ENCODE peak calls at places on chromosome 17, in four cellular contexts. One of them, this sample, is unnamed.

GRCh38 chr17:66451188-66452149 is 149.1 kb downstream of the PRKCA start:
- DNase-seq in effector memory CD4-positive, alpha-beta T cell: no peak
- DNase-seq in fibroblast of lung: no peak
- DNase-seq in IMR-90: no peak
- DNase-seq in this sample: no peak

GRCh38 chr17:28407974-28408306 is 1.9 kb upstream of the SLC46A1 start:
- DNase-seq in fibroblast of lung: no peak
- DNase-seq in effector memory CD4-positive, alpha-beta T cell: no peak
- DNase-seq in IMR-90: no peak
- DNase-seq in this sample: no peak

GRCh38 chr17:48542956-48543853 is 1.7 kb downstream of the HOXB2 start:
- DNase-seq in IMR-90: peak; percentile 67
- DNase-seq in effector memory CD4-positive, alpha-beta T cell: peak; percentile 42
- DNase-seq in fibroblast of lung: no peak
- DNase-seq in this sample: peak; percentile 62

GRCh38 chr17:48631693-48632578 is 5.8 kb upstream of the HOXB9 start:
- DNase-seq in effector memory CD4-positive, alpha-beta T cell: no peak
- DNase-seq in IMR-90: no peak
- DNase-seq in fibroblast of lung: no peak
- DNase-seq in this sample: no peak

GRCh38 chr17:27996157-27997043 is 46.1 kb upstream of the NLK start:
- DNase-seq in fibroblast of lung: no peak
- DNase-seq in IMR-90: no peak
- DNase-seq in effector memory CD4-positive, alpha-beta T cell: no peak
- DNase-seq in this sample: no peak

GRCh38 chr17:65229596-65229995 is 92.4 kb downstream of the RGS9 start:
- DNase-seq in fibroblast of lung: no peak
- DNase-seq in IMR-90: no peak
- DNase-seq in effector memory CD4-positive, alpha-beta T cell: no peak
- DNase-seq in this sample: no peak

GRCh38 chr17:67779098-67779672 is 46.1 kb upstream of the BPTF start:
- DNase-seq in IMR-90: peak; percentile 61
- DNase-seq in effector memory CD4-positive, alpha-beta T cell: peak; percentile 11
- DNase-seq in fibroblast of lung: peak; percentile 61
- DNase-seq in this sample: peak; percentile 21

GRCh38 chr17:4485676-4486646 is 12.7 kb upstream of the SPNS2 start:
- DNase-seq in fibroblast of lung: no peak
- DNase-seq in IMR-90: no peak
- DNase-seq in effector memory CD4-positive, alpha-beta T cell: no peak
- DNase-seq in this sample: no peak

GRCh38 chr17:55067697-55068439 is 99.3 kb downstream of the STXBP4 start:
- DNase-seq in IMR-90: peak; percentile 50
- DNase-seq in effector memory CD4-positive, alpha-beta T cell: no peak
- DNase-seq in fibroblast of lung: peak; percentile 51
- DNase-seq in this sample: no peak

DNA sequence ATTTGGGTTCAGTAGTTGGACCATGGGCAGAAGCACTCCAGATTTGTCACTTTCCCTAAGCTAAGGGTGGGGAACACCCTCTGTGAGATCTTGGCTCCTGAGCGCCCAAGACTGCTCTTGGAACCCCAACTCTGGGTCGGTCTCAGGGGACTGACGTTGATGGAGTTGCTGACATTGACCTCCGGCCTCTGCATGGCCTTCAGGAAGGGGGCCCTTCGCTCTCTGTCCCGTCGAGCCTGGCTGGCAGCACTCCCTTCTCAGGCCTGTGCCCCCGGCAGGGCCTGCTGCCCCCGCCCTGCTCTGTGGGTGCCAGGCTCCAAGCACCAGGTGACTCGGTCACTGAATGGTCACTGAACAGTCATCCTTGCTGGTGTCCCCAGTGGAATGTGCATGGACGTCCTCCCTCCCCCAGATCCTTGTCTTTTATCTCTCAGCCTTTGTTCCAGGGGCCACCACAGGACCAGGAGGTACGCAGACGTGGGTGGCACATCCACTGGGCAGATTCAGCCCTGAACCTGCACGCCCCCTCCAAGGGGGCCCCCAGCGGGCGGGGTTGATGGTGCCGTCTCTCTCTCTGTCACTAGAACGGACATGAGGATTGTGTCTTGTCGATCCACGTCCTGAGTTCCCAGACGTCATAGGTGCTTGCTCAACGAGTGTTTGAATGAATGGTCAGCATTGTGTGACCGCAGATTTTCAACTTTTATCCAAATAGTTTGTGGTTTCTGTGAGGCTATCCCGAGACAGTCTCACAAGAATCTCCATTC is 314.5 kb downstream of the SEC14L1 start:
- DNase-seq in IMR-90: peak; percentile 96
- DNase-seq in fibroblast of lung: peak; percentile 99
- DNase-seq in effector memory CD4-positive, alpha-beta T cell: no peak
- DNase-seq in this sample: no peak
- H3K4me3 ChIP-seq in IMR-90: no peak overlapping the region
- H3K4me3 ChIP-seq in fibroblast of lung: no peak overlapping the region
- H3K4me3 ChIP-seq in effector memory CD4-positive, alpha-beta T cell: peak overlapping the region; percentile 91
- H3K4me3 ChIP-seq in this sample: no peak overlapping the region

GRCh38 chr17:40515011-40515410 is 13.6 kb upstream of the TNS4 start:
- DNase-seq in IMR-90: no peak
- DNase-seq in effector memory CD4-positive, alpha-beta T cell: no peak
- DNase-seq in fibroblast of lung: no peak
- DNase-seq in this sample: no peak
- H3K4me1 ChIP-seq in IMR-90: peaks cover 32% of the 10 kb centered on the region
- H3K4me1 ChIP-seq in effector memory CD4-positive, alpha-beta T cell: peaks cover 48% of the 10 kb centered on the region
- H3K4me1 ChIP-seq in fibroblast of lung: peaks cover 20% of the 10 kb centered on the region
- H3K4me1 ChIP-seq in this sample: peaks cover 20% of the 10 kb centered on the region

GRCh38 chr17:41691031-41691777 is 2.5 kb downstream of the EIF1 start:
- DNase-seq in IMR-90: peak; percentile 2
- DNase-seq in fibroblast of lung: no peak
- DNase-seq in effector memory CD4-positive, alpha-beta T cell: no peak
- DNase-seq in this sample: no peak
- H3K27ac ChIP-seq in IMR-90: no peak overlapping the region
- H3K27ac ChIP-seq in fibroblast of lung: peak overlapping the region; percentile 100
- H3K27ac ChIP-seq in effector memory CD4-positive, alpha-beta T cell: peak overlapping the region; percentile 100
- H3K27ac ChIP-seq in this sample: peak overlapping the region; percentile 100

GRCh38 chr17:43034623-43035293 is 9.7 kb downstream of the RND2 start:
- DNase-seq in effector memory CD4-positive, alpha-beta T cell: no peak
- DNase-seq in IMR-90: no peak
- DNase-seq in fibroblast of lung: no peak
- DNase-seq in this sample: no peak

GRCh38 chr17:43031666-43032065 is 6.6 kb downstream of the RND2 start:
- DNase-seq in fibroblast of lung: no peak
- DNase-seq in effector memory CD4-positive, alpha-beta T cell: no peak
- DNase-seq in IMR-90: no peak
- DNase-seq in this sample: no peak

GRCh38 chr17:43030137-43030767 is 5.2 kb downstream of the RND2 start:
- DNase-seq in fibroblast of lung: no peak
- DNase-seq in IMR-90: no peak
- DNase-seq in effector memory CD4-positive, alpha-beta T cell: no peak
- DNase-seq in this sample: no peak

GRCh38 chr17:43039646-43040045 is 14.6 kb downstream of the RND2 start:
- DNase-seq in effector memory CD4-positive, alpha-beta T cell: no peak
- DNase-seq in IMR-90: no peak
- DNase-seq in fibroblast of lung: no peak
- DNase-seq in this sample: no peak

DNA sequence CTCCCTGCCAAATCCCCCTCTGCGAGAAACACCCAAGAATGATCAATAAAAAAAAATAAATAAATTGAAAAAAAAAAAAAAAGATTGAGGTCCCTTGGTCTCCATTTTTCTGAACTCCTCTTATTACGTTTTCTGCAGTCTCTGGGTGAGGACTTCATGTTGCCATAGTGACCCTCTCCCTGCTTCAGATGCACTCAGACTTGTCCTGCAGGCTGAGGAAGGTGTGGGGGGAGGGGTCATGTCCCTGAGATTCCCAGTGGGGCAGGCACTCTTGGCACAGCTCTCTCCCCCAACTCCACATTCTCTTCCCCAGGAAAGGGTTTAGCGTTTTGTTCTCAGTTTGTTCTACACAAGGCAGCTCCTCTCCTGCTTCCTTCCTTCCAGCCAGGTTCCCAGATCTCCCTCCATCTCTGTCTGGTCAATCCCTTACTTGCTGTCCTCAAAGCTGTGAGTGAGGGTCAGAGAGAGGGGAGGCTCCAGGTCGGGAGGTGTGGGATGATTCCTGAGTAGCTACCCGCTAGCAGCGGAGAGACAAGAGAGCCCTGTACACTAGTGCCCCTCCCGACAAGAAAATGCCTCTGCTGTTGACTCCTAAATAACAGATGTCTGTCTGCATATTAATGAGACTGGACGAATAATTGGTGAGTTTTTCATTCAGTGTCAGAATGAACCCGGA is 9.1 kb downstream of the RND2 start:
- DNase-seq in fibroblast of lung: no peak
- DNase-seq in effector memory CD4-positive, alpha-beta T cell: no peak
- DNase-seq in IMR-90: no peak
- DNase-seq in this sample: no peak
- H3K4me3 ChIP-seq in fibroblast of lung: no peak overlapping the region
- H3K4me3 ChIP-seq in effector memory CD4-positive, alpha-beta T cell: no peak overlapping the region
- H3K4me3 ChIP-seq in IMR-90: no peak overlapping the region
- H3K4me3 ChIP-seq in this sample: no peak overlapping the region

DNA sequence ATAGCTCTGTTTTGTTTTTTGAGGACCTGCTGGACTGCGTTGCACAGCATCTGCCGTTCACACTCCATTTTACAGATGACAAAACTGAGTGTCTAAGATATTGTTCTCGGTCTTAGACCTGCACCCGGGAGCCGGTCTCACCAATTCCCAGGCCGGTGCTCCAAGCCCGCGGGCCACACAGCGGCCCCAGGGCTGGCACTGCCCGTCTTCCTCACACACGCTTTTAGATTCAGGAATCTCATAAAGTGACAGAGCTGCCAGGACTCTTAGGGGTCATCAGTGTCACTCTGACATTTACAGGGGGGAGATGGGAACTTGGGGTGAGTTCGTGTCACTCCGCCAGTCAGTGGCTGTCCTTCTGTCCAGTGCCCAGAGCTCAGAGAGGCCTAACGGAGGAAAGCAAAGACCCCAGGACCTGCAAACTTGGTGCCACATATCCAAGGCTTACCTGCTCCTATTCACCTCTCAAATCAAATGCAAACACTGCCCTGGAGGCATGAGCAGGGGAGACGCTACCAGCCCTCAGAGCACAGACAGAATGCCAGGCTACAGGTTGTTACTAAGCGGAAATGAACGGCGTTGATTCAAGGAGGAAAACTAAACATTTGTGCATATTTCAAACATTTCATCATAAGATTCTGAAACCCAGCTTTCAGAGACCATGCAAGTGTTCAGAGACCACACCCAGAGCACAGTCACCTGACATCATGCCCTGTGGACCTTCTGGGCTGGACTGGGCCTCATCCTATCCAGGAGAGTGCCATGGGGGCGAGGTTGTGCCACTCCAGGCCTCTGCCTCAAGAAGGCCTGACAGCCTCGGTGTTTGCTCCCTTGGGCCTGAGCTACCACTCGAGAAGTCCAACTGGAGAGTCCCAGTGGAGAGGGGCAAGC is 29.5 kb downstream of the TNFRSF13B start:
- DNase-seq in fibroblast of lung: peak; percentile 27
- DNase-seq in effector memory CD4-positive, alpha-beta T cell: no peak
- DNase-seq in IMR-90: peak; percentile 8
- DNase-seq in this sample: no peak
- H3K4me1 ChIP-seq in fibroblast of lung: no peaks in the 10 kb centered on the region
- H3K4me1 ChIP-seq in effector memory CD4-positive, alpha-beta T cell: no peaks in the 10 kb centered on the region
- H3K4me1 ChIP-seq in IMR-90: no peaks in the 10 kb centered on the region
- H3K4me1 ChIP-seq in this sample: no peaks in the 10 kb centered on the region

DNA sequence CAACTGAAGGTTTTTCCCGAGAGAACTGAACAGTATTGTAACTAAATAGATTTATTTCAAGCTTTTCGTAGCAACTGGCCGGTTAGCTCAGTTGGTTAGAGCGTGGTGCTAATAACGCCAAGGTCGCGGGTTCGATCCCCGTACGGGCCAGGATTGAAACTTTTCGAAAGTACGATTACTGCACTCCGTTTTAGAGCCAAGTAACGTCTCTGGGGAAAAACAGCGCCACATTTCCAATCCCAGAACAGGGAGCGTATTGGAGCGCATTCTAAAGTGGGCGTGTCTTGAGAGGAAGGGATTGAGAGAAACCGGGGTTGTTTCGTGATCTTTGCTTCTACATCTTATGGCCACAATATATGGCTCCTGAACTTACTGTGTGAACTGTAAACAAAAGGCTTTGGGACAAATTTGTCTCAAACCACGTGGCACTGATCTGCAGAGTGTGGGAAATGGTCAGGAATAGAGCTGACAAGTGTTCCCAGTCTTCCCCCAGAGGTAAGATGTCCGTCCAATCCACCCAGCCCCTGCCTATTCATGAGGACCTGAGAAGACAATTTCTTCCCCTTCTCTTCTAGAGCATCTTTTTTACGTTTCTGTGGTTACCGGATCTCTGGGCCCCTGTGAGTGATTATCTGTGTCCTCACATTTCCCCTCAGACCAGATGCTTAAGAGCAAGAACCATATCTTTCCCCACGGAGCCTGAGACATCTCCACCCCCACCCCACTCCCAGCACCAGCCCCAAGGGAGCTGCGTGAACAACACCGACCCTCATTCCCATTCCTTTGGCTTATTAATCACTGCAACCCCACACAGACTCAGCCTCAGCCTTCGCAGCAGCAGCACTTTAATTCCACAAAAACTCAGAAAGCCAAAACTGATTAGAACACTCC is 2.2 kb downstream of the BORCS6 start:
- DNase-seq in IMR-90: peak; percentile 100
- DNase-seq in fibroblast of lung: peak; percentile 99
- DNase-seq in effector memory CD4-positive, alpha-beta T cell: peak; percentile 84
- DNase-seq in this sample: peak; percentile 89
- H3K27ac ChIP-seq in IMR-90: peak overlapping the region; percentile 54
- H3K27ac ChIP-seq in fibroblast of lung: peak overlapping the region; percentile 78
- H3K27ac ChIP-seq in effector memory CD4-positive, alpha-beta T cell: peak overlapping the region; percentile 87
- H3K27ac ChIP-seq in this sample: peak overlapping the region; percentile 96

GRCh38 chr17:82870541-82870940 is 30.7 kb upstream of the ZNF750 start:
- DNase-seq in fibroblast of lung: no peak
- DNase-seq in effector memory CD4-positive, alpha-beta T cell: no peak
- DNase-seq in IMR-90: no peak
- DNase-seq in this sample: no peak

GRCh38 chr17:82869536-82869935 is 29.7 kb upstream of the ZNF750 start:
- DNase-seq in fibroblast of lung: no peak
- DNase-seq in effector memory CD4-positive, alpha-beta T cell: no peak
- DNase-seq in IMR-90: no peak
- DNase-seq in this sample: no peak

GRCh38 chr17:82868715-82869131 is 28.9 kb upstream of the ZNF750 start:
- DNase-seq in fibroblast of lung: no peak
- DNase-seq in IMR-90: no peak
- DNase-seq in effector memory CD4-positive, alpha-beta T cell: no peak
- DNase-seq in this sample: peak; percentile 23

GRCh38 chr17:82871056-82871775 is 31.4 kb upstream of the ZNF750 start:
- DNase-seq in fibroblast of lung: no peak
- DNase-seq in effector memory CD4-positive, alpha-beta T cell: no peak
- DNase-seq in IMR-90: no peak
- DNase-seq in this sample: peak; percentile 45

DNA sequence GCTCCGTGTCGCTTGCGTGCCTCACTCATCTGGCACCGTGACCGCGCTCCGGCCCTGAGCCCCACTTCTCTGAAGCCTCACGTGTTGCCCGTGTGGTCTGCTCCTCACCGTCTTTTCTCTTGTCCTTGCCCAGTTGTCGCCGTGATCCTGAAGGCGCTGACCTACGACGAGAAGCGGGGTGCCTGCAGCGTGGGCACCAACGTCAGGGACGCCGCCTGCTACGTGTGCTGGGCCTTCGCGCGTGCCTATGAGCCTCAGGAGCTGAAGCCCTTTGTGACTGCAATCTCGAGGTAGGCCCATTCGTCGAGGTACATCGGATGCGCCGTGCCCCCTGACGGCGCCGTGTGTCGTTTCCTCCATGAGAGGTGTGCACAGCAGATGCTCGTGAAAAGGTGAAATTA is 30.3 kb upstream of the ZNF750 start:
- DNase-seq in effector memory CD4-positive, alpha-beta T cell: no peak
- DNase-seq in IMR-90: no peak
- DNase-seq in fibroblast of lung: no peak
- DNase-seq in this sample: peak; percentile 40
- H3K4me3 ChIP-seq in effector memory CD4-positive, alpha-beta T cell: no peak overlapping the region
- H3K4me3 ChIP-seq in IMR-90: no peak overlapping the region
- H3K4me3 ChIP-seq in fibroblast of lung: no peak overlapping the region
- H3K4me3 ChIP-seq in this sample: no peak overlapping the region

This sample was measured in psoas muscle.